ENCODE peak calls at places on chromosome 1, in five cellular contexts. Z, A, U, B and V are unnamed samples.
A peak's percentile ranks its signal among the peaks of the same experiment; 100 is the strongest.

GRCh38 chr1:61226791-61227567 is 144.6 kb downstream of the NFIA start:
- DNase-seq in Z (peak; percentile 57), A (no peak), U (no peak), B (no peak), V (no peak)

GRCh38 chr1:204544321-204544720 is 28.1 kb downstream of the MDM4 start:
- DNase-seq in Z (no peak), A (no peak), U (no peak), B (no peak), V (no peak)

GRCh38 chr1:159141584-159142518 is 29.6 kb upstream of the CADM3 start:
- DNase-seq in Z (peak; percentile 63), A (no peak), U (no peak), B (no peak), V (no peak)

GRCh38 chr1:11645670-11646265 is 8.5 kb downstream of the FBXO2 start:
- DNase-seq in Z (peak; percentile 77), A (peak; percentile 91), U (peak; percentile 91), B (peak; percentile 86), V (peak; percentile 39)

GRCh38 chr1:5746611-5747427 is 245.4 kb downstream of the NPHP4 start:
- DNase-seq in Z (no peak), A (no peak), U (no peak), B (peak; percentile 27), V (no peak)

GRCh38 chr1:208183977-208184901 is 59.9 kb downstream of the PLXNA2 start:
- DNase-seq in Z (no peak), A (no peak), U (peak; percentile 85), B (peak; percentile 57), V (no peak)

GRCh38 chr1:1080122-1080753 is 6.1 kb upstream of the RNF223 start:
- DNase-seq in Z (peak; percentile 68), A (peak; percentile 76), U (peak; percentile 75), B (peak; percentile 78), V (no peak)

GRCh38 chr1:14853518-14853917 is 255.0 kb downstream of the KAZN start:
- DNase-seq in Z (no peak), A (no peak), U (no peak), B (no peak), V (no peak)

GRCh38 chr1:47791879-47792608 is 205.1 kb downstream of the TRABD2B start:
- DNase-seq in Z (no peak), A (no peak), U (no peak), B (no peak), V (no peak)

GRCh38 chr1:1069711-1070676 is 4.1 kb downstream of the RNF223 start:
- DNase-seq in Z (no peak), A (no peak), U (no peak), B (no peak), V (no peak)

GRCh38 chr1:161374373-161374772 is 6.7 kb upstream of the CFAP126 start:
- DNase-seq in Z (peak; percentile 43), A (no peak), U (no peak), B (no peak), V (no peak)

GRCh38 chr1:157577420-157577819 is 20.5 kb downstream of the FCRL4 start:
- DNase-seq in Z (no peak), A (no peak), U (no peak), B (no peak), V (no peak)

GRCh38 chr1:75265792-75266191 is 131.6 kb downstream of the LHX8 start:
- DNase-seq in Z (peak; percentile 21), A (no peak), U (peak; percentile 54), B (no peak), V (peak; percentile 22)